ENCODE peak calls at places on chromosome 13, in four cellular contexts. One of them, this sample, is unnamed.

GRCh38 chr13:33918199-33918932 is 100.4 kb downstream of the RFC3 start:
- DNase-seq in progenitor cell of endocrine pancreas: no peak
- DNase-seq in activated CD4-positive, alpha-beta T cell treated with anti-CD3 and anti-CD28 coated beads, Interleukin-2, amount 50 U/mL, for 48 hours: no peak
- DNase-seq in HT1080: peak; percentile 82
- DNase-seq in this sample: no peak

GRCh38 chr13:100987993-100988392 is 313.4 kb upstream of the TMTC4 start:
- DNase-seq in progenitor cell of endocrine pancreas: no peak
- DNase-seq in activated CD4-positive, alpha-beta T cell treated with anti-CD3 and anti-CD28 coated beads, Interleukin-2, amount 50 U/mL, for 48 hours: no peak
- DNase-seq in HT1080: peak; percentile 20
- DNase-seq in this sample: no peak

GRCh38 chr13:50526771-50527567 is 316.5 kb downstream of the DLEU7 start:
- DNase-seq in progenitor cell of endocrine pancreas: no peak
- DNase-seq in activated CD4-positive, alpha-beta T cell treated with anti-CD3 and anti-CD28 coated beads, Interleukin-2, amount 50 U/mL, for 48 hours: no peak
- DNase-seq in HT1080: no peak
- DNase-seq in this sample: peak; percentile 57

GRCh38 chr13:55001881-55002280 is 1973.3 kb downstream of the OLFM4 start:
- DNase-seq in progenitor cell of endocrine pancreas: no peak
- DNase-seq in activated CD4-positive, alpha-beta T cell treated with anti-CD3 and anti-CD28 coated beads, Interleukin-2, amount 50 U/mL, for 48 hours: no peak
- DNase-seq in HT1080: no peak
- DNase-seq in this sample: no peak

GRCh38 chr13:65339236-65339635 is 1890.9 kb downstream of the PCDH9 start:
- DNase-seq in progenitor cell of endocrine pancreas: no peak
- DNase-seq in activated CD4-positive, alpha-beta T cell treated with anti-CD3 and anti-CD28 coated beads, Interleukin-2, amount 50 U/mL, for 48 hours: no peak
- DNase-seq in HT1080: no peak
- DNase-seq in this sample: no peak

GRCh38 chr13:66879971-66880370 is 350.2 kb downstream of the PCDH9 start:
- DNase-seq in progenitor cell of endocrine pancreas: no peak
- DNase-seq in activated CD4-positive, alpha-beta T cell treated with anti-CD3 and anti-CD28 coated beads, Interleukin-2, amount 50 U/mL, for 48 hours: no peak
- DNase-seq in HT1080: no peak
- DNase-seq in this sample: no peak

GRCh38 chr13:59277106-59277505 is 886.6 kb downstream of the DIAPH3 start:
- DNase-seq in progenitor cell of endocrine pancreas: no peak
- DNase-seq in activated CD4-positive, alpha-beta T cell treated with anti-CD3 and anti-CD28 coated beads, Interleukin-2, amount 50 U/mL, for 48 hours: no peak
- DNase-seq in HT1080: no peak
- DNase-seq in this sample: no peak

GRCh38 chr13:74325106-74325505 is 190.9 kb upstream of the KLF12 start:
- DNase-seq in progenitor cell of endocrine pancreas: no peak
- DNase-seq in activated CD4-positive, alpha-beta T cell treated with anti-CD3 and anti-CD28 coated beads, Interleukin-2, amount 50 U/mL, for 48 hours: no peak
- DNase-seq in HT1080: peak; percentile 39
- DNase-seq in this sample: no peak

GRCh38 chr13:25862156-25862555 is 189.7 kb downstream of the SHISA2 start:
- DNase-seq in progenitor cell of endocrine pancreas: no peak
- DNase-seq in activated CD4-positive, alpha-beta T cell treated with anti-CD3 and anti-CD28 coated beads, Interleukin-2, amount 50 U/mL, for 48 hours: no peak
- DNase-seq in HT1080: no peak
- DNase-seq in this sample: no peak

GRCh38 chr13:33999830-34000605 is 182.1 kb downstream of the RFC3 start:
- DNase-seq in progenitor cell of endocrine pancreas: no peak
- DNase-seq in activated CD4-positive, alpha-beta T cell treated with anti-CD3 and anti-CD28 coated beads, Interleukin-2, amount 50 U/mL, for 48 hours: no peak
- DNase-seq in HT1080: no peak
- DNase-seq in this sample: peak; percentile 49

GRCh38 chr13:98576215-98576945 is 527 bp downstream of the STK24 start:
- DNase-seq in progenitor cell of endocrine pancreas: peak; percentile 49
- DNase-seq in activated CD4-positive, alpha-beta T cell treated with anti-CD3 and anti-CD28 coated beads, Interleukin-2, amount 50 U/mL, for 48 hours: peak; percentile 43
- DNase-seq in HT1080: no peak
- DNase-seq in this sample: peak; percentile 81

GRCh38 chr13:26786651-26787295 is 26.2 kb upstream of the GPR12 start:
- DNase-seq in progenitor cell of endocrine pancreas: no peak
- DNase-seq in activated CD4-positive, alpha-beta T cell treated with anti-CD3 and anti-CD28 coated beads, Interleukin-2, amount 50 U/mL, for 48 hours: no peak
- DNase-seq in HT1080: no peak
- DNase-seq in this sample: no peak

GRCh38 chr13:89783221-89783755 is 1564.2 kb upstream of the MIR17HG start:
- DNase-seq in progenitor cell of endocrine pancreas: no peak
- DNase-seq in activated CD4-positive, alpha-beta T cell treated with anti-CD3 and anti-CD28 coated beads, Interleukin-2, amount 50 U/mL, for 48 hours: no peak
- DNase-seq in HT1080: no peak
- DNase-seq in this sample: no peak

GRCh38 chr13:21113851-21114306 is 52.5 kb upstream of the LATS2 start:
- DNase-seq in progenitor cell of endocrine pancreas: no peak
- DNase-seq in activated CD4-positive, alpha-beta T cell treated with anti-CD3 and anti-CD28 coated beads, Interleukin-2, amount 50 U/mL, for 48 hours: no peak
- DNase-seq in HT1080: no peak
- DNase-seq in this sample: no peak

GRCh38 chr13:44437356-44438233 is 64.0 kb downstream of the SERP2 start:
- DNase-seq in progenitor cell of endocrine pancreas: no peak
- DNase-seq in activated CD4-positive, alpha-beta T cell treated with anti-CD3 and anti-CD28 coated beads, Interleukin-2, amount 50 U/mL, for 48 hours: no peak
- DNase-seq in HT1080: peak; percentile 71
- DNase-seq in this sample: peak; percentile 33

GRCh38 chr13:73767747-73768315 is 366.4 kb downstream of the KLF12 start:
- DNase-seq in progenitor cell of endocrine pancreas: no peak
- DNase-seq in activated CD4-positive, alpha-beta T cell treated with anti-CD3 and anti-CD28 coated beads, Interleukin-2, amount 50 U/mL, for 48 hours: peak; percentile 28
- DNase-seq in HT1080: peak; percentile 4
- DNase-seq in this sample: peak; percentile 27

GRCh38 chr13:59641261-59641660 is 522.5 kb downstream of the DIAPH3 start:
- DNase-seq in progenitor cell of endocrine pancreas: no peak
- DNase-seq in activated CD4-positive, alpha-beta T cell treated with anti-CD3 and anti-CD28 coated beads, Interleukin-2, amount 50 U/mL, for 48 hours: no peak
- DNase-seq in HT1080: no peak
- DNase-seq in this sample: peak; percentile 51

GRCh38 chr13:68347220-68347619 is 1117.1 kb upstream of the PCDH9 start:
- DNase-seq in progenitor cell of endocrine pancreas: no peak
- DNase-seq in activated CD4-positive, alpha-beta T cell treated with anti-CD3 and anti-CD28 coated beads, Interleukin-2, amount 50 U/mL, for 48 hours: no peak
- DNase-seq in HT1080: no peak
- DNase-seq in this sample: no peak

GRCh38 chr13:112575680-112576079 is 12.3 kb downstream of the TUBGCP3 start:
- DNase-seq in progenitor cell of endocrine pancreas: no peak
- DNase-seq in activated CD4-positive, alpha-beta T cell treated with anti-CD3 and anti-CD28 coated beads, Interleukin-2, amount 50 U/mL, for 48 hours: no peak
- DNase-seq in HT1080: no peak
- DNase-seq in this sample: no peak